ENCODE peak calls at places on chromosomes 4 and X, in five cellular contexts. R is CD4-positive, alpha-beta memory T cell; G is choroid plexus epithelial cell; I is endothelial cell of umbilical vein; O is OCI-LY7. T is an unnamed sample.

GRCh38 chrX:120459313-120459712 is 9.8 kb downstream of the LAMP2 start:
- DNase-seq in R (no peak), O (no peak), I (no peak), G (no peak), T (no peak)

GRCh38 chrX:150475466-150475865 is 93.0 kb upstream of the MTM1 start:
- DNase-seq in G (peak; percentile 8), O (no peak), I (no peak), R (no peak), T (no peak)

GRCh38 chrX:144566592-144566991 is 680.7 kb upstream of the SPANXN1 start:
- DNase-seq in R (no peak), I (no peak), O (no peak), G (no peak), T (peak; percentile 10)

GRCh38 chrX:68947882-68948605 is 119.2 kb downstream of the EFNB1 start:
- DNase-seq in I (no peak), G (no peak), O (no peak), R (no peak), T (no peak)

GRCh38 chr4:5751918-5752802 is 41.2 kb downstream of the EVC start:
- DNase-seq in O (no peak), R (no peak), G (peak; percentile 51), I (peak; percentile 59), T (peak; percentile 97)

GRCh38 chrX:125205084-125205917 is 114.4 kb upstream of the TEX13C start:
- DNase-seq in O (no peak), G (peak; percentile 1), I (no peak), R (peak; percentile 38), T (no peak)

GRCh38 chr4:186472948-186473347 is 82.4 kb downstream of the MTNR1A start:
- DNase-seq in I (no peak), R (no peak), G (peak; percentile 59), O (peak; percentile 1), T (no peak)

GRCh38 chr4:171203425-171203824 is 609.8 kb upstream of the GALNTL6 start:
- DNase-seq in R (no peak), G (peak; percentile 10), O (no peak), I (no peak), T (no peak)

GRCh38 chrX:153378607-153379006 is 22.5 kb downstream of the PNMA6E start:
- DNase-seq in G (no peak), O (no peak), I (no peak), R (no peak), T (peak; percentile 48)

GRCh38 chr4:10172278-10173038 is 55.9 kb upstream of the WDR1 start:
- DNase-seq in I (peak; percentile 57), R (no peak), G (peak; percentile 16), O (no peak), T (no peak)

GRCh38 chrX:150504399-150505186 is 63.8 kb upstream of the MTM1 start:
- DNase-seq in G (no peak), I (peak; percentile 77), O (no peak), R (no peak), T (peak; percentile 41)

GRCh38 chr4:151166662-151167061 is 67.2 kb downstream of the RPS3A start:
- DNase-seq in I (no peak), O (no peak), R (no peak), G (no peak), T (no peak)

GRCh38 chr4:44354172-44354571 is 94.4 kb downstream of the KCTD8 start:
- DNase-seq in R (no peak), O (no peak), G (no peak), I (no peak), T (no peak)

GRCh38 chr4:40837094-40837870 is 87.5 kb downstream of the NSUN7 start:
- DNase-seq in O (no peak), G (no peak), I (no peak), R (no peak), T (no peak)

GRCh38 chrX:74351760-74352159 is 47.8 kb downstream of the ZCCHC13 start:
- DNase-seq in G (peak; percentile 15), I (no peak), R (no peak), O (no peak), T (no peak)

GRCh38 chr4:20305976-20306375 is 54.3 kb downstream of the SLIT2 start:
- DNase-seq in G (peak; percentile 77), R (no peak), O (no peak), I (no peak), T (peak; percentile 35)

GRCh38 chr4:25088342-25088952 is 57.7 kb upstream of the LGI2 start:
- DNase-seq in G (peak; percentile 6), O (no peak), R (no peak), I (no peak), T (peak; percentile 30)

GRCh38 chr4:25350561-25350960 is 26.5 kb upstream of the ANAPC4 start:
- DNase-seq in I (no peak), O (no peak), R (no peak), G (no peak), T (no peak)

GRCh38 chr4:22410645-22411247 is 105.1 kb downstream of the ADGRA3 start:
- DNase-seq in I (peak; percentile 36), R (no peak), O (peak; percentile 16), G (peak; percentile 30), T (no peak)

GRCh38 chrX:9456250-9457074 is 8.4 kb upstream of the TBL1X start:
- DNase-seq in O (no peak), I (no peak), R (peak; percentile 72), G (no peak), T (no peak)

GRCh38 chr4:113953888-113954287 is 25.6 kb downstream of the ARSJ start:
- DNase-seq in G (no peak), O (no peak), R (no peak), I (no peak), T (no peak)

GRCh38 chr4:64940698-64941097 is 531.4 kb upstream of the TECRL start:
- DNase-seq in I (no peak), O (no peak), R (no peak), G (peak; percentile 1), T (no peak)

GRCh38 chr4:751676-752075 is 46.0 kb downstream of the PCGF3 start:
- DNase-seq in G (no peak), I (no peak), O (no peak), R (no peak), T (no peak)

GRCh38 chr4:126890383-126890782 is 742.4 kb upstream of the INTU start:
- DNase-seq in I (no peak), R (no peak), G (no peak), O (no peak), T (no peak)

GRCh38 chr4:184697956-184698355 is 35.9 kb downstream of the CENPU start:
- DNase-seq in G (no peak), R (no peak), I (no peak), O (no peak), T (no peak)

GRCh38 chr4:158996669-158997074 is 106.2 kb upstream of the RAPGEF2 start:
- DNase-seq in O (no peak), I (peak; percentile 90), R (no peak), G (peak; percentile 89), T (no peak)

GRCh38 chr4:142265536-142265935 is 580.6 kb downstream of the INPP4B start:
- DNase-seq in I (peak; percentile 70), G (peak; percentile 67), R (no peak), O (no peak), T (no peak)

GRCh38 chrX:71867680-71868079 is 43.0 kb upstream of the NHSL2 start:
- DNase-seq in G (no peak), I (no peak), R (no peak), O (no peak), T (no peak)

GRCh38 chrX:151985531-151985930 is 11.1 kb upstream of the GABRE start:
- DNase-seq in R (no peak), I (peak; percentile 3), O (no peak), G (no peak), T (no peak)

GRCh38 chr4:80471701-80472100 is 136.2 kb downstream of the CFAP299 start:
- DNase-seq in O (peak; percentile 41), R (no peak), I (no peak), G (peak; percentile 16), T (no peak)

GRCh38 chr4:1337951-1338751 is 8.9 kb upstream of the UVSSA start:
- DNase-seq in O (no peak), G (no peak), I (no peak), R (no peak), T (no peak)

GRCh38 chr4:12889054-12889453 is 595.1 kb downstream of the RAB28 start:
- DNase-seq in O (no peak), G (no peak), R (no peak), I (no peak), T (no peak)

GRCh38 chr4:52606766-52607165 is 52.3 kb downstream of the USP46 start:
- DNase-seq in G (no peak), O (no peak), I (no peak), R (no peak), T (no peak)

GRCh38 chrX:72029473-72030411 is 102.0 kb downstream of the RTL5 start:
- DNase-seq in G (peak; percentile 73), I (peak; percentile 89), R (no peak), O (no peak), T (peak; percentile 31)

DNA sequence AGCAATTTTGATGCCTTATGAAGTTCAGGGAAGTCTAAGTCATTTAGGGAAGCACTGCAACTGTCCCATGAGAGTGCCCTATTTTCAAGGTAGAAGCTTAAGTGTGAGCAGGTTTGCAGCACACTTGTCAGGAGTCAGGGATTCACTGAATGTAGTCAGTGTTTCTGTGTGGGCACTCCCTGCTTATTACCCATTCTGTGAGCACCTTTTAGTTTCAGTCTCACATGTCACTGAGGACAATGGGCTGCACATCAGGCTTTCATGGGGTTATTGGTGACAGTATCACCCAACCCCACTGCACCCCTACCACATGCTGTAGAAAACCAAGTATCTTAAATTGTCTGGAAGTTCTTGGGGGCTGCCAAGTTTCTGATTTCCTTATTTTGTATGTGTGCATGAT is 2.9 kb upstream of the CCNG2 start:
- DNase-seq in I (no peak), G (no peak), R (no peak), O (peak; percentile 62), T (no peak)
- H3K4me3 ChIP-seq in I (no peak overlapping the region), G (no peak overlapping the region), R (no peak overlapping the region), O (peak overlapping the region; percentile 96), T (no peak overlapping the region)

GRCh38 chrX:53114864-53115549 is 21.1 kb downstream of the KANTR start:
- DNase-seq in R (no peak), I (no peak), O (no peak), G (no peak), T (no peak)

GRCh38 chrX:53116101-53116500 is 22.2 kb downstream of the KANTR start:
- DNase-seq in R (no peak), O (no peak), G (peak; percentile 78), I (no peak), T (no peak)

GRCh38 chrX:53115550-53115874 is 21.6 kb downstream of the KANTR start:
- DNase-seq in O (no peak), G (no peak), R (no peak), I (no peak), T (no peak)
- H3K4me3 ChIP-seq in O (no peak overlapping the region), G (no peak overlapping the region), R (no peak overlapping the region), I (no peak overlapping the region), T (no peak overlapping the region)

GRCh38 chr4:47942420-47942819 is 28.0 kb upstream of the NFXL1 start:
- DNase-seq in R (no peak), I (no peak), G (no peak), O (no peak), T (no peak)
- H3K4me3 ChIP-seq in R (no peak overlapping the region), I (no peak overlapping the region), G (no peak overlapping the region), O (no peak overlapping the region), T (no peak overlapping the region)

GRCh38 chrX:39144323-39144722 is 343.1 kb downstream of the MID1IP1 start:
- DNase-seq in O (peak; percentile 80), I (no peak), R (no peak), G (no peak), T (no peak)
- H3K4me3 ChIP-seq in O (peak overlapping the region; percentile 16), I (no peak overlapping the region), R (no peak overlapping the region), G (no peak overlapping the region), T (no peak overlapping the region)

GRCh38 chrX:130694983-130695382 is 208.0 kb downstream of the ENOX2 start:
- DNase-seq in G (no peak), I (no peak), R (no peak), O (no peak), T (no peak)
- H3K4me3 ChIP-seq in G (no peak overlapping the region), I (no peak overlapping the region), R (no peak overlapping the region), O (no peak overlapping the region), T (no peak overlapping the region)

T was measured in WERI-Rb-1.